ENCODE peak calls at places on chromosomes 12 and 14, in eight cellular contexts. O is progenitor cell of endocrine pancreas, H is AG04449, E is epithelial cell of esophagus, J is body of pancreas, A is tibial nerve, R is endothelial cell of umbilical vein, F is AG09309. M is an unnamed sample.

GRCh38 chr14:59777006-59777579 is 93.5 kb downstream of the RTN1 start:
- DNase-seq in O (no peak), H (no peak), E (no peak), J (no peak), A (no peak), R (no peak), F (no peak), M (no peak)

GRCh38 chr14:69263364-69263763 is 3.4 kb downstream of the GALNT16 start:
- DNase-seq in O (no peak), H (peak; percentile 93), E (peak; percentile 73), J (peak; percentile 37), A (peak; percentile 54), R (no peak), F (peak; percentile 97), M (no peak)

GRCh38 chr12:8664228-8664963 is 1.8 kb upstream of the MFAP5 start:
- DNase-seq in O (no peak), H (no peak), E (no peak), J (peak; percentile 34), A (peak; percentile 64), R (no peak), F (no peak), M (no peak)

GRCh38 chr14:97332591-97332984 is 535.4 kb downstream of the VRK1 start:
- DNase-seq in O (no peak), H (no peak), E (no peak), J (no peak), A (no peak), R (no peak), F (no peak), M (no peak)

GRCh38 chr12:29891792-29892191 is 108.0 kb upstream of the TMTC1 start:
- DNase-seq in O (no peak), H (no peak), E (no peak), J (no peak), A (no peak), R (no peak), F (no peak), M (no peak)

GRCh38 chr12:99529966-99530365 is 117.6 kb upstream of the GARIN6 start:
- DNase-seq in O (no peak), H (no peak), E (no peak), J (no peak), A (no peak), R (no peak), F (peak; percentile 13), M (no peak)

GRCh38 chr12:70609739-70610491 is 27.3 kb downstream of the PTPRB start:
- DNase-seq in O (peak; percentile 34), H (no peak), E (peak; percentile 39), J (peak; percentile 8), A (no peak), R (peak; percentile 79), F (no peak), M (peak; percentile 62)

GRCh38 chr14:92532490-92533163 is 19.0 kb downstream of the RIN3 start:
- DNase-seq in O (no peak), H (no peak), E (no peak), J (no peak), A (no peak), R (no peak), F (no peak), M (no peak)

GRCh38 chr12:597926-598568 is 65.2 kb downstream of the NINJ2 start:
- DNase-seq in O (no peak), H (no peak), E (peak; percentile 88), J (no peak), A (no peak), R (peak; percentile 91), F (no peak), M (no peak)

GRCh38 chr14:105529506-105530445 is 3.4 kb downstream of the TMEM121 start:
- DNase-seq in O (no peak), H (no peak), E (no peak), J (no peak), A (no peak), R (no peak), F (no peak), M (no peak)

GRCh38 chr12:1115471-1116242 is 124.6 kb downstream of the ERC1 start:
- DNase-seq in O (no peak), H (peak; percentile 26), E (peak; percentile 92), J (no peak), A (no peak), R (peak; percentile 45), F (peak; percentile 44), M (no peak)

GRCh38 chr14:95317817-95318343 is 1.8 kb downstream of the CLMN start:
- DNase-seq in O (no peak), H (no peak), E (no peak), J (no peak), A (no peak), R (no peak), F (no peak), M (no peak)

GRCh38 chr12:40175045-40175444 is 49.8 kb upstream of the LRRK2 start:
- DNase-seq in O (no peak), H (no peak), E (no peak), J (no peak), A (no peak), R (no peak), F (no peak), M (no peak)

GRCh38 chr12:79402626-79403025 is 288.1 kb downstream of the PAWR start:
- DNase-seq in O (no peak), H (no peak), E (no peak), J (no peak), A (no peak), R (no peak), F (peak; percentile 31), M (no peak)

GRCh38 chr14:52400846-52401245 is 86.7 kb downstream of the PTGER2 start:
- DNase-seq in O (no peak), H (no peak), E (no peak), J (no peak), A (no peak), R (no peak), F (no peak), M (no peak)

GRCh38 chr12:4277205-4277543 is 3.6 kb downstream of the CCND2 start:
- DNase-seq in O (no peak), H (no peak), E (no peak), J (no peak), A (no peak), R (no peak), F (no peak), M (no peak)
- TF ChIP-seq CTCF in O (no peak), H (no peak), E (no peak), J (no peak), A (no peak), R (no peak), F (no peak), M (no peak)

DNA sequence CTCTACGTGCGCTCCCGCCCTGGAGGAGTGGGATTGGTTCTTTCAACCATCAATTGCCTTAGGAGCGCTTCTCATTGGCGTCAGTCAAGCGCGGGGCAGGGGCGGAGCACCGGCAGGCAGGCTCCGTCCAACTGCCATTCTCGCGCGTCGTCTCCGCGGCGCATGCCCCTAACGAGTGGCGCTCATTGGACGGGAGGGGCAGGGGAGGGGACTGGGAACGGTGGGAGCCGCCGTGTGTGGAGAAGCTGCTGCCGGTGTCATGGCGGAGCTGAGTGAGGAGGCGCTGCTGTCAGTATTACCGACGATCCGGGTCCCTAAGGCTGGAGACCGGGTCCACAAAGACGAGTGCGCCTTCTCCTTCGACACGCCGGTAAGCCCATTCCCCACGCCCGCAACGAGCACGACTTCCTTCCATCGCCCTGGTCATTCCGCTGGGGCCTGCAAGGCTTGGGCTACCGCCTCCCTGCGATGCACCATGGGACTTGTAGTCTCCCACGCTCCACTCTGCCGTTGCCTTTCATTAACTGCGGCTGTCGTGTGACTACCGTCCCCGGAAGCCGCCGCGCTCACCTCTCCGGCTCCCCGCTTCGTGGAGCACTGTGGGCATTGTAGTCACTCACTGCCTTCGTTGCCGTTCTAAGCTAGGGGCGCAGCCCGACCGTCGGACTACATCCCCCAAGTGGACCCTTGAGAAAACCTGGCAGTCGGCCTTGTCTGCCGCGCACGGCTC is at the start of gene USP5:
- DNase-seq in O (peak; percentile 100), H (peak; percentile 97), E (peak; percentile 100), J (peak; percentile 99), A (peak; percentile 96), R (peak; percentile 100), F (peak; percentile 99), M (peak; percentile 97)
- TF ChIP-seq CTCF in O (no peak), H (no peak), E (no peak), J (no peak), A (no peak), R (no peak), F (no peak), M (no peak)

GRCh38 chr12:108833355-108833733 is 24.0 kb downstream of the SSH1 start:
- DNase-seq in O (no peak), H (peak; percentile 87), E (peak; percentile 84), J (no peak), A (no peak), R (peak; percentile 81), F (peak; percentile 77), M (peak; percentile 83)

GRCh38 chr12:108832208-108832607 is 25.2 kb downstream of the SSH1 start:
- DNase-seq in O (no peak), H (no peak), E (no peak), J (no peak), A (no peak), R (peak; percentile 22), F (no peak), M (no peak)

GRCh38 chr12:108833757-108834472 is 23.5 kb downstream of the SSH1 start:
- DNase-seq in O (no peak), H (no peak), E (no peak), J (peak; percentile 57), A (no peak), R (no peak), F (no peak), M (peak; percentile 33)

GRCh38 chr12:108831309-108831991 is 25.9 kb downstream of the SSH1 start:
- DNase-seq in O (no peak), H (no peak), E (no peak), J (no peak), A (no peak), R (no peak), F (no peak), M (no peak)

DNA sequence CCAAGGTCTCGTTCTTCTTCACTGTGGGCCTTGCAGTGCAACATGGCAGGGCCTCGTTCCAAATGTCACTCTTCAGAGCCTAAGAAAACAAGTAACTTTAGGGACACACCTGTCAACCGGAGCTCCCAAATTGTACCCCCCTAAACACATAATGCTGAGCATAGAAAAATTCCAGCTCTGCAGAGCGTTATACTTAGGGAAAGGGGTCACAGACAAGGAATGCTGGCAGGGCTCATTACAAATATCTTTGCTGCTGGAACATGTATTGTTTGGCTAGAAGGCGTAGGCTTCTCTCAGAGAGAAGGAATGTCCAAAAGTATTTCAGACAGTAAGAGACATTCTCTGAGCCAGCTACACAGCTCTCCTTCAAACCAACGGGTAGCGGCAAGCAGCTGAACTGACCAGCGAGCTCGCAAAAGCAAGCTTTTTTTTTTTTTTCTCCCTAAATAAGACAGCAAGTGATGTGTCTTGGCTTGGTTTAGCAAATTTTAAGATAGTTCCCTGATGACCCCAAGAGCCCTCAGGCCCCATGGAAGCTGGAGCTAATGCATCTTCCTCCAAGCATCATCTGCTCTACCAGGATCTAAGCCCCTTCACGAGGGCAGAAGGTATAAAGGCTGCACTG is 24.5 kb downstream of the SSH1 start:
- DNase-seq in O (no peak), H (peak; percentile 80), E (peak; percentile 88), J (peak; percentile 44), A (no peak), R (peak; percentile 72), F (peak; percentile 85), M (peak; percentile 14)
- TF ChIP-seq CTCF in O (no peak), H (no peak), E (no peak), J (no peak), A (no peak), R (no peak), F (no peak), M (no peak)

DNA sequence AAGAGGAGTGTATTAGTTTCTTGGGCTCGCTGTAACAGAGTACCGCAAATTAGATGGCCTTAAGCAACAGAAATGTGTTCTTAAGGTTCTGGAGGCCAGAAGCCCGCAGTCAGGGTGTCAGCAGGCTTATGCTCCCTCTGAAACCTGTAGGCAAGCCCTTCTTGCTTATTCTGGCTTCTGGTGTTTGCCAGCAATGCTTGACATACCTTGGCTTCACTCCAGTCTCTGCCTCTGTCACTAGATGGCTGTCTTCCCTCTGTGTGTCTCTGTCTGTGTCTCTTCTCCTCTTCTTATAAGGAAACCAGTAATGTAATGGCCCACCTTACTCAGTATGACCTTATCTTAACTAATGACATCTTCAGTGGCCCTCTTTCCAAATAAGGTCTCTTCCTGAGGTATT is 85.1 kb downstream of the DERA start:
- DNase-seq in O (no peak), H (peak; percentile 36), E (peak; percentile 8), J (peak; percentile 19), A (no peak), R (peak; percentile 9), F (no peak), M (no peak)
- TF ChIP-seq CTCF in O (no peak), H (no peak), E (no peak), J (no peak), A (no peak), R (no peak), F (no peak), M (no peak)

M was measured in Calu3.